ENCODE peak calls at places on chromosome 4, in six cellular contexts. L is mesothelial cell of epicardium, S is GM10248, O is neural progenitor cell, U is keratinocyte, E is endodermal cell. M is an unnamed sample.

GRCh38 chr4:165379662-165380061 is 854 bp downstream of the CPE start:
- DNase-seq in S (no peak), E (peak; percentile 90), U (no peak), L (no peak), O (peak; percentile 62), M (no peak)

GRCh38 chr4:138243369-138243768 is 1.2 kb upstream of the SLC7A11 start:
- DNase-seq in O (no peak), U (no peak), L (no peak), S (no peak), E (no peak), M (no peak)

GRCh38 chr4:109548655-109549054 is 11.4 kb upstream of the MCUB start:
- DNase-seq in U (peak; percentile 79), E (no peak), O (no peak), S (no peak), L (no peak), M (no peak)

GRCh38 chr4:26885912-26886274 is 25.3 kb downstream of the STIM2 start:
- DNase-seq in L (no peak), E (no peak), S (peak; percentile 53), O (no peak), U (no peak), M (peak; percentile 65)

GRCh38 chr4:1610791-1611500 is 73.2 kb downstream of the FAM53A start:
- DNase-seq in S (no peak), O (no peak), U (no peak), L (no peak), E (no peak), M (no peak)

GRCh38 chr4:8291701-8292387 is 22.3 kb downstream of the HTRA3 start:
- DNase-seq in S (no peak), U (no peak), O (no peak), E (no peak), L (no peak), M (no peak)

GRCh38 chr4:113540859-113541258 is 220.7 kb downstream of the CAMK2D start:
- DNase-seq in E (no peak), L (no peak), O (no peak), U (no peak), S (no peak), M (no peak)

GRCh38 chr4:155807021-155807420 is 48.2 kb downstream of the GUCY1B1 start:
- DNase-seq in E (no peak), O (no peak), U (no peak), S (no peak), L (no peak), M (no peak)

GRCh38 chr4:120977435-120977997 is 55.0 kb upstream of the PRDM5 start:
- DNase-seq in L (no peak), U (peak; percentile 5), O (peak; percentile 31), E (peak; percentile 57), S (peak; percentile 20), M (peak; percentile 40)

GRCh38 chr4:76681996-76682395 is 215.9 kb downstream of the SOWAHB start:
- DNase-seq in O (no peak), L (no peak), U (no peak), E (no peak), S (no peak), M (no peak)

GRCh38 chr4:84803720-84804119 is 162.8 kb downstream of the WDFY3 start:
- DNase-seq in E (no peak), U (no peak), L (no peak), S (no peak), O (no peak), M (no peak)

GRCh38 chr4:99205104-99205979 is 13.7 kb downstream of the ADH6 start:
- DNase-seq in S (no peak), E (no peak), O (peak; percentile 3), L (no peak), U (no peak), M (no peak)
- TF ChIP-seq CTCF in S (no peak), E (peak; percentile 43), O (no peak), L (no peak), U (no peak), M (no peak)

DNA sequence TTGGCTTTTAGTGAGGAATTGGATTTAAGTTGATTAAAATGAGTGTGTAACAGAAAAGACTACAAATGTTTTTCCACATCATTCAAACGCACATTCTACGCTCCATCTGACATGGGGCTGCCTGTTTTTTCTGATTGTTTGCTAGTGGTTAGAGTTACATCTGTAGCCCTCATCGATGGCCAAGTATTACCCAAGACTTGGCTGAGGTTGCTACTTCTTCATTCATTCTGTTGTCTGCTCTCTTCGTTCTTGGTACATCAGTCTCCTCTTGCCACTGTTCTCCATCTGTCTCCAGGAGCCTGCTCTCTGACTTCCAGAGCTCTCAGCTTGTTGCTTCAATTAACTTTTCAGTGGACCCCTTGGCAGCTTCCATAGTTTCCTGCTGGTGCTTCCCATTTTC is 1844.6 kb upstream of the TENM3 start:
- DNase-seq in S (no peak), U (no peak), O (no peak), L (no peak), E (no peak), M (no peak)
- TF ChIP-seq CTCF in S (no peak), U (no peak), O (no peak), L (no peak), E (no peak), M (no peak)

GRCh38 chr4:21184788-21185187 is 484.5 kb downstream of the PACRGL start:
- DNase-seq in U (no peak), O (no peak), L (no peak), E (no peak), S (no peak), M (no peak)
- TF ChIP-seq CTCF in U (no peak), O (peak; percentile 39), L (peak; percentile 15), E (peak; percentile 68), S (no peak), M (no peak)

GRCh38 chr4:88689877-88690276 is 7.8 kb downstream of the NAP1L5 start:
- DNase-seq in O (no peak), U (no peak), S (no peak), L (no peak), E (no peak), M (no peak)
- TF ChIP-seq CTCF in O (no peak), U (no peak), S (no peak), L (no peak), E (no peak), M (no peak)

GRCh38 chr4:73258668-73259551 is at the start of gene ANKRD17:
- DNase-seq in S (peak; percentile 88), E (peak; percentile 97), O (peak; percentile 96), L (peak; percentile 96), U (peak; percentile 48), M (peak; percentile 89)
- TF ChIP-seq CTCF in S (no peak), E (no peak), O (peak; percentile 15), L (peak; percentile 25), U (no peak), M (no peak)

M was measured in GM13977.